ENCODE peak calls at places on chromosomes 7 and 10, in eight cellular contexts. Q is osteocyte; D is astrocyte of the spinal cord; X is HEK293T; C is stimulated activated CD4-positive, alpha-beta T cell treated with anti-CD3 and anti-CD28 coated beads, Interleukin-15, amount 100 ng/mL, for 48 hours; M is renal cortical epithelial cell; Y is NCI-H2029; A is AG10803. I is an unnamed sample.

GRCh38 chr7:48109848-48110663 is 21.0 kb downstream of the UPP1 start:
- DNase-seq in X (peak), Y (peak), C (peak), Q (peak), D (peak), M (peak), A (no peak), I (peak)

GRCh38 chr7:26153246-26153822 is 1.3 kb downstream of the NFE2L3 start:
- DNase-seq in C (no peak), Y (no peak), Q (no peak), D (no peak), X (no peak), M (peak), A (no peak), I (peak)

GRCh38 chr7:87599336-87599735 is 1.3 kb downstream of the ABCB1 start:
- DNase-seq in A (no peak), X (no peak), C (peak), Y (no peak), D (no peak), Q (no peak), M (no peak), I (peak)

GRCh38 chr10:21183025-21183424 is 285.9 kb upstream of the NEBL start:
- DNase-seq in D (no peak), X (no peak), C (no peak), M (no peak), Q (no peak), A (no peak), Y (no peak), I (no peak)

GRCh38 chr10:12875100-12875499 is 126.4 kb downstream of the CCDC3 start:
- DNase-seq in Y (no peak), A (no peak), Q (no peak), M (no peak), D (peak), C (no peak), X (no peak), I (no peak)

GRCh38 chr10:124146491-124146890 is 53.1 kb upstream of the CHST15 start:
- DNase-seq in A (peak), M (no peak), C (no peak), X (no peak), Q (no peak), Y (no peak), D (no peak), I (no peak)

GRCh38 chr7:18013936-18014335 is 13.7 kb downstream of the PRPS1L1 start:
- DNase-seq in D (peak), Y (no peak), M (peak), Q (no peak), A (peak), C (no peak), X (no peak), I (peak)

GRCh38 chr10:33137356-33138007 is 179.5 kb upstream of the ITGB1 start:
- DNase-seq in C (no peak), X (no peak), M (peak), Q (no peak), A (no peak), D (no peak), Y (no peak), I (peak)

GRCh38 chr7:97118306-97118917 is 914 bp downstream of the SDHAF3 start:
- DNase-seq in M (peak), A (no peak), Q (no peak), Y (no peak), D (no peak), X (no peak), C (no peak), I (no peak)

GRCh38 chr7:103771294-103771693 is 218.2 kb downstream of the RELN start:
- DNase-seq in A (no peak), M (no peak), Q (no peak), Y (no peak), D (no peak), C (no peak), X (no peak), I (no peak)

GRCh38 chr10:4215963-4216575 is 431.1 kb upstream of the KLF6 start:
- DNase-seq in Q (no peak), Y (no peak), X (no peak), C (no peak), M (no peak), D (no peak), A (no peak), I (no peak)

GRCh38 chr10:91298224-91298862 is 77.9 kb downstream of the PCGF5 start:
- DNase-seq in Q (peak), C (peak), X (peak), Y (peak), A (peak), D (peak), M (peak), I (peak)

GRCh38 chr10:4677296-4678021 is 148.5 kb upstream of the AKR1E2 start:
- DNase-seq in Q (no peak), M (peak), D (peak), C (no peak), Y (no peak), X (no peak), A (peak), I (no peak)

GRCh38 chr10:124059552-124059951 is 33.8 kb downstream of the CHST15 start:
- DNase-seq in D (no peak), A (no peak), M (no peak), Q (no peak), X (no peak), Y (no peak), C (no peak), I (no peak)

GRCh38 chr10:120365872-120366271 is 91.2 kb upstream of the PLPP4 start:
- DNase-seq in D (peak), Q (no peak), C (no peak), X (no peak), M (peak), Y (no peak), A (peak), I (peak)

GRCh38 chr10:84179059-84179710 is 5.6 kb downstream of the GPR15LG start:
- DNase-seq in Q (no peak), M (peak), Y (peak), C (no peak), X (no peak), D (no peak), A (peak), I (peak)

GRCh38 chr10:50405733-50406132 is 154.4 kb upstream of the ASAH2 start:
- DNase-seq in X (no peak), A (no peak), Q (no peak), M (no peak), C (no peak), Y (no peak), D (no peak), I (no peak)

GRCh38 chr7:139505563-139505962 is 17.9 kb upstream of the CLEC2L start:
- DNase-seq in D (no peak), M (no peak), A (no peak), X (peak), Y (no peak), Q (no peak), C (no peak), I (peak)

GRCh38 chr7:3592438-3593134 is 291.5 kb downstream of the SDK1 start:
- DNase-seq in D (peak), Y (no peak), A (no peak), M (peak), Q (no peak), C (no peak), X (no peak), I (no peak)

GRCh38 chr10:44173558-44173894 is 211.4 kb downstream of the CXCL12 start:
- DNase-seq in A (peak), C (no peak), D (no peak), X (no peak), Q (no peak), M (no peak), Y (no peak), I (peak)

GRCh38 chr7:106344861-106345260 is 60.1 kb upstream of the NAMPT start:
- DNase-seq in Q (no peak), Y (no peak), M (no peak), X (no peak), A (peak), C (no peak), D (peak), I (peak)

GRCh38 chr10:74384615-74385213 is 233.7 kb downstream of the ADK start:
- DNase-seq in Q (no peak), X (no peak), Y (no peak), D (no peak), A (no peak), M (peak), C (no peak), I (no peak)

GRCh38 chr10:126842836-126843235 is 62.4 kb upstream of the DOCK1 start:
- DNase-seq in Q (peak), Y (no peak), D (no peak), X (no peak), M (no peak), A (no peak), C (no peak), I (peak)

GRCh38 chr7:140696024-140696678 is 357 bp upstream of the NDUFB2 start:
- DNase-seq in Q (peak), C (peak), M (peak), D (peak), A (peak), X (peak), Y (peak), I (peak)

GRCh38 chr7:135980665-135981180 is 3.6 kb upstream of the MTPN start:
- DNase-seq in Y (no peak), A (peak), D (peak), Q (no peak), X (no peak), C (peak), M (peak), I (peak)

GRCh38 chr10:132418520-132419416 is 21.8 kb downstream of the PWWP2B start:
- DNase-seq in A (no peak), Q (no peak), X (no peak), M (peak), Y (peak), C (no peak), D (no peak), I (no peak)

GRCh38 chr10:17454181-17454800 is at the start of gene ST8SIA6:
- DNase-seq in Y (no peak), C (no peak), X (peak), Q (peak), A (peak), D (peak), M (no peak), I (peak)

GRCh38 chr10:12412671-12413368 is 63.5 kb downstream of the CAMK1D start:
- DNase-seq in A (no peak), C (peak), Y (no peak), D (no peak), X (no peak), M (no peak), Q (no peak), I (no peak)

GRCh38 chr7:141906285-141906684 is 9.9 kb upstream of the OR9A4 start:
- DNase-seq in Q (no peak), M (no peak), X (no peak), A (no peak), C (no peak), Y (no peak), D (no peak), I (no peak)

I was measured in Daoy.